ENCODE peak calls at places on chromosome 1, in five cellular contexts. N is psoas muscle, X is uterus, R is astrocyte of the spinal cord, J is lung. C is an unnamed sample.

GRCh38 chr1:2582401-2582800 is 4.2 kb upstream of the PRXL2B start:
- DNase-seq in J (no peak), X (no peak), N (no peak), R (no peak), C (peak; percentile 19)

GRCh38 chr1:114720492-114720891 is 3.9 kb upstream of the NRAS start:
- DNase-seq in X (no peak), R (no peak), J (no peak), N (no peak), C (no peak)

GRCh38 chr1:91712981-91713841 is 172.7 kb downstream of the TGFBR3 start:
- DNase-seq in N (peak; percentile 77), R (peak; percentile 19), J (no peak), X (peak; percentile 75), C (peak; percentile 67)

GRCh38 chr1:28582248-28582615 is 9.8 kb upstream of the RAB42 start:
- DNase-seq in R (peak; percentile 56), N (no peak), X (no peak), J (no peak), C (peak; percentile 14)

GRCh38 chr1:26677306-26678115 is 18.3 kb upstream of the ARID1A start:
- DNase-seq in J (peak; percentile 89), X (peak; percentile 84), R (peak; percentile 76), N (peak; percentile 86), C (peak; percentile 55)

GRCh38 chr1:55727010-55727409 is 511.8 kb upstream of the USP24 start:
- DNase-seq in R (peak; percentile 74), J (no peak), X (no peak), N (no peak), C (peak; percentile 76)

GRCh38 chr1:214476958-214477870 is 74.2 kb downstream of the PTPN14 start:
- DNase-seq in J (peak; percentile 54), R (peak; percentile 95), X (no peak), N (no peak), C (peak; percentile 52)

GRCh38 chr1:219439376-219439775 is 173.5 kb downstream of the ZC3H11B start:
- DNase-seq in N (no peak), J (no peak), X (no peak), R (no peak), C (no peak)

GRCh38 chr1:153774780-153775431 is at the start of gene SLC27A3:
- DNase-seq in N (peak; percentile 84), X (peak; percentile 79), J (peak; percentile 85), R (peak; percentile 43), C (peak; percentile 55)

GRCh38 chr1:204647114-204647804 is 38.3 kb downstream of the LRRN2 start:
- DNase-seq in J (no peak), R (peak; percentile 61), N (no peak), X (no peak), C (peak; percentile 82)

GRCh38 chr1:244860078-244860477 is 4.3 kb downstream of the HNRNPU start:
- DNase-seq in J (no peak), N (no peak), R (no peak), X (no peak), C (no peak)
- H3K4me3 ChIP-seq in J (no peak overlapping the region), N (peak overlapping the region; percentile 97), R (no peak overlapping the region), X (no peak overlapping the region), C (peak overlapping the region; percentile 69)

DNA sequence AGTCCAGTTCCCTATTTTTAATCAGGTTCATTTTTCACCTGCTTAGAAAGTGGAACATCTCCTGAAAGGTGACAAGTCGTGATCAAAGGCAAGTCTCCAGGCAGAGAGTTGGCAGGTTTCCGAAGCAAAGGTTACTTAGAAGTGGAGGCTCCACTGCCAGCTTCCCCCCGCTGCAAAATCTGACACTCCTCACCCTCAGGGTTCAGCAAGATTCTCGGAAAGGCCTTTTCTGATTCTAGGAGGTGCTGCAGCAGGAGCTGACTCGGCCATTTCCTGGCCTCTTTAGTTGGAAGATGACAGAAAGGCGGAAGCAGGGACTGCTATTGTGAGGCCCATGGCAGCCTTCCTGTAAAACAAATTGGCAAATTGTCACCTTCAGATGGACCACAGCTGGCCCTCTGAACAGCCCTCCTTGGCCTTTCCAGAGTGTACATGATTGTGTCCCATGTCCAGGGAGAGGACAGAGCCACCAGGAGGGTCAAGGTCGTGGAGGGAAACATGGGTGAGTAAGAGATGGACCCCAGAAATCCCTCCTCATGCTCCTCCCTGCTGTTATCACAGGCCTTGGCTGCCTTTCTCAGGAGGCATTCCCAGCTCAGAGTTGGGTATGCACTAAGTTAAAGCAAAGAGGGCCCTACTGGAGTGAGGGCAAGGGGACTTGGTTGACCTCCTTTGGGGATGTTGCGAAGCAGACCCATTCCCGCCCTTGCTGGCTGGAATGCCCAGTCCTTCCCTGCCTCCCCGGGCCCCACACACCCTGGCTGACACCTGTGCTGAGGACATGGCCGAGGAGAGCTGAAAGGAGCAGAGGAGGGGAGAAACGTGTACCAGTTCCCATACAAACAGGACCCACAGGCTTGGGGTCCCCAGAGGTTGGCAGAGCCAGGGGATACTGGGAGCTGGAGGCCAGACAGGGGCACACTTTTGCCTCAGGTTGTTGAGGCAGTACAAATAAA is 115.5 kb upstream of the IRF2BP2 start:
- DNase-seq in X (peak; percentile 76), R (peak; percentile 42), N (no peak), J (peak; percentile 51), C (no peak)
- H3K4me3 ChIP-seq in X (no peak overlapping the region), R (no peak overlapping the region), N (peak overlapping the region; percentile 35), J (no peak overlapping the region), C (no peak overlapping the region)

DNA sequence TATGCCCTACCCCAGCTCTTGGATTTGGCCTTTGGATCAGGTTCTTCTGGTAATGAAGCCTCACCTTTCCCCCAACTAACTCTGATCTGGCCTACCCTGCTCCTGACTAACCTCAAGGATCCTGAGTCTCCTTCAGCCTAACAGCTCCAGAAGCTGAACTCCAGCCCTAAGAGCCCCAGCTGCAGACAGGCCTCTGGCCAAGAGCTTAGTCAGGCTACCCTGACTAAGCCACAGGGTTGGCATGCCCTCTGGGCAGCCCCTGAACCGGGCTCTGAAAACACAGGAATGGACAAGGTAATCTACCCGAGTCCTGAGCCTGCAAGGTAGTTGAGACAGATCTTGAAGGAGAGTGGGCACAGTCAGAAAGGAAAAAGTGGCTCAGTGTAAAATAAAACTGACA is 29.4 kb downstream of the COA7 start:
- DNase-seq in J (no peak), X (no peak), N (no peak), R (no peak), C (peak; percentile 75)
- H3K4me3 ChIP-seq in J (no peak overlapping the region), X (no peak overlapping the region), N (no peak overlapping the region), R (no peak overlapping the region), C (no peak overlapping the region)

GRCh38 chr1:178371999-178372398 is 124.8 kb downstream of the CLEC20A start:
- DNase-seq in N (no peak), J (no peak), R (peak; percentile 13), X (no peak), C (no peak)
- H3K4me3 ChIP-seq in N (peak overlapping the region; percentile 62), J (no peak overlapping the region), R (peak overlapping the region; percentile 42), X (no peak overlapping the region), C (peak overlapping the region; percentile 25)

DNA sequence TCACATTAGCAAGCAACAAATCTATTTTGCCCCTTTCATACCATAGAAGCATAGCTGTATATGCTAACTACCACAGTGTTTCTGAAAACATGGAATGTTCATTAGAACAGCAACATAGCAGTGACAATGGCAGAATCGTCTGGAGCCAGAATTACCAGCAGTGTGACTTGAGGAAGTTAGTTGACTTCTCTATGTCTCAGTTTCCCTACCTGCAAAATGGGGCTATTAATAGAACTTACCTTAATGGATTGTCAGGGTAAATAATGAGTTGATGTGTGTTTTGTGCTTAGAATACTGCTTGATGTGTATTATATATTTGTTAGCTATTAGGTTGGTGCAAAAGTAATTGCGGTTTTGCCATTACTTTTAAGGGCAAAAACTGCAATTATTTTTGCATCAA is 14.8 kb upstream of the GJA9 start:
- DNase-seq in R (no peak), J (no peak), N (no peak), X (no peak), C (no peak)
- H3K4me3 ChIP-seq in R (no peak overlapping the region), J (no peak overlapping the region), N (no peak overlapping the region), X (no peak overlapping the region), C (no peak overlapping the region)

GRCh38 chr1:229284887-229285286 is 14.0 kb downstream of the RAB4A start:
- DNase-seq in R (no peak), X (no peak), J (no peak), N (no peak), C (no peak)

GRCh38 chr1:229285424-229285823 is 14.5 kb downstream of the RAB4A start:
- DNase-seq in N (no peak), R (no peak), X (no peak), J (no peak), C (no peak)

GRCh38 chr1:229280921-229281320 is 10.0 kb downstream of the RAB4A start:
- DNase-seq in X (no peak), J (no peak), N (no peak), R (peak; percentile 9), C (no peak)

GRCh38 chr1:229282295-229282823 is 11.4 kb downstream of the RAB4A start:
- DNase-seq in J (no peak), X (no peak), R (no peak), N (no peak), C (no peak)

GRCh38 chr1:229283183-229283611 is 12.3 kb downstream of the RAB4A start:
- DNase-seq in J (no peak), X (no peak), N (peak; percentile 53), R (no peak), C (no peak)
- H3K4me3 ChIP-seq in J (no peak overlapping the region), X (no peak overlapping the region), N (no peak overlapping the region), R (no peak overlapping the region), C (no peak overlapping the region)

DNA sequence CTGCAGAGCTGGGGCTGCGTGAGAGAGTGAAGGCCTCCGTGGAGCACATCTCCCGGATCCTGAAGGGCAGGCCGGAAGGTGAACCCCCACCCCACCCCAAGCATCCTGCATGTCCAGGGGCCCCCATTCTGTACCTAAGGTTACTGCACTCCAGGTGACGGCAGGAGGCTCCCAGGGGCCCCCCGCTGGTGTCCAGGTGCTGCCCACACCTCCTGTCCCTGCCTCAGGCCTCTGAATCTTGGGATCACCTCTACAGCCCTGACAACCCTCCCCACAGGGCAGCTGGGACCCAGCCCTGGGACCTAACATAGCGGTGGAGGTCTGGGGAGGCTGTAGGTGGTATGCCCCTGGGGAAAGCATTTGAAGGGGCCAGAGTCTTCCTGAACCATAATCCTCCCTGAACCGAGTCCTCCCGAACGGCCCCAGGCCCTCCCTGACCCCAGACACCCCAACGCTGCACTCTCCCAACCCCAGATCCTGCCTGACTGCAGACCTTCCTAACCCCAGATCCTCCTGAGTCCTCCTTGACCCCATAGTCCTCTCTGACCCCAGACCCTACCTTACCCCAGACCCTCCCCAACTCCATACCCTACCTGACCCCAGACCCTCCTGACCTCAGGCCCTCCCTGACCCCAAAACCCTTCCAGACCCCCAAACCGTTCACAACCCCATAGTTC is 33.5 kb downstream of the TRIM11 start:
- DNase-seq in X (peak; percentile 13), N (peak; percentile 16), J (no peak), R (no peak), C (no peak)
- H3K4me3 ChIP-seq in X (no peak overlapping the region), N (no peak overlapping the region), J (no peak overlapping the region), R (no peak overlapping the region), C (no peak overlapping the region)